ENCODE peak calls at places on chromosomes 2 and 18, in ten cellular contexts. V is dermis microvascular lymphatic vessel endothelial cell, Q is DMS153, S is naive B cell, I is Daoy, W is SW 1271, D is cardiac fibroblast, Z is ascending aorta, A is GOT3, B is WERI-Rb-1. C is an unnamed sample.

GRCh38 chr2:64606495-64607363 is 47.0 kb downstream of the SERTAD2 start:
- DNase-seq in V (peak), Q (peak), S (peak), I (peak), W (no peak), D (peak), Z (peak), A (no peak), B (peak), C (peak)

GRCh38 chr2:224122542-224122941 is 83.5 kb upstream of the SERPINE2 start:
- DNase-seq in V (peak), Q (no peak), S (no peak), I (no peak), W (no peak), D (peak), Z (no peak), A (no peak), B (no peak), C (no peak)

GRCh38 chr2:38374978-38375377 is 2.1 kb downstream of the ATL2 start:
- DNase-seq in V (peak), Q (no peak), S (no peak), I (no peak), W (no peak), D (no peak), Z (no peak), A (no peak), B (no peak), C (no peak)

GRCh38 chr2:19664651-19665050 is 237.1 kb downstream of the TTC32 start:
- DNase-seq in V (peak), Q (no peak), S (no peak), I (peak), W (no peak), D (peak), Z (no peak), A (no peak), B (no peak), C (peak)

GRCh38 chr2:25323042-25323514 is 18.6 kb downstream of the DNMT3A start:
- DNase-seq in V (no peak), Q (no peak), S (no peak), I (no peak), W (no peak), D (peak), Z (no peak), A (no peak), B (peak), C (peak)

GRCh38 chr2:119240311-119241204 is 16.9 kb downstream of the STEAP3 start:
- DNase-seq in V (peak), Q (peak), S (no peak), I (peak), W (no peak), D (peak), Z (peak), A (no peak), B (peak), C (peak)

GRCh38 chr2:132620115-132620514 is 49.9 kb downstream of the LYPD1 start:
- DNase-seq in V (no peak), Q (no peak), S (no peak), I (peak), W (no peak), D (peak), Z (no peak), A (no peak), B (no peak), C (no peak)

GRCh38 chr2:54287532-54287931 is 31.5 kb upstream of the TSPYL6 start:
- DNase-seq in V (no peak), Q (no peak), S (no peak), I (no peak), W (no peak), D (no peak), Z (no peak), A (no peak), B (no peak), C (no peak)

GRCh38 chr2:173654146-173654895 is 299.6 kb downstream of the CDCA7 start:
- DNase-seq in V (no peak), Q (peak), S (no peak), I (no peak), W (no peak), D (no peak), Z (no peak), A (no peak), B (no peak), C (no peak)

GRCh38 chr2:174729797-174730529 is 34.3 kb downstream of the CHRNA1 start:
- DNase-seq in V (peak), Q (peak), S (no peak), I (peak), W (no peak), D (peak), Z (no peak), A (no peak), B (no peak), C (peak)

GRCh38 chr2:239894276-239894675 is 130.9 kb downstream of the NDUFA10 start:
- DNase-seq in V (no peak), Q (no peak), S (no peak), I (no peak), W (no peak), D (no peak), Z (no peak), A (no peak), B (no peak), C (no peak)

GRCh38 chr2:73117441-73117840 is 4.7 kb upstream of the RAB11FIP5 start:
- DNase-seq in V (no peak), Q (no peak), S (no peak), I (no peak), W (no peak), D (peak), Z (no peak), A (no peak), B (no peak), C (no peak)

GRCh38 chr2:46365913-46366674 is 68.9 kb downstream of the EPAS1 start:
- DNase-seq in V (no peak), Q (no peak), S (no peak), I (no peak), W (no peak), D (peak), Z (no peak), A (no peak), B (peak), C (no peak)

GRCh38 chr18:47547539-47548202 is 296.2 kb upstream of the SKOR2 start:
- DNase-seq in V (no peak), Q (no peak), S (no peak), I (no peak), W (no peak), D (no peak), Z (no peak), A (no peak), B (no peak), C (no peak)

GRCh38 chr2:15751477-15751876 is 159.8 kb downstream of the DDX1 start:
- DNase-seq in V (no peak), Q (no peak), S (no peak), I (no peak), W (no peak), D (no peak), Z (no peak), A (no peak), B (no peak), C (peak)

GRCh38 chr18:78642561-78643398 is 336.8 kb upstream of the SALL3 start:
- DNase-seq in V (no peak), Q (peak), S (peak), I (no peak), W (no peak), D (no peak), Z (no peak), A (no peak), B (no peak), C (no peak)

GRCh38 chr2:189836644-189837043 is 52.4 kb downstream of the PMS1 start:
- DNase-seq in V (peak), Q (peak), S (no peak), I (peak), W (no peak), D (peak), Z (no peak), A (no peak), B (no peak), C (no peak)

GRCh38 chr2:42104621-42105020 is 56.8 kb downstream of the PKDCC start:
- DNase-seq in V (no peak), Q (no peak), S (no peak), I (no peak), W (no peak), D (no peak), Z (no peak), A (no peak), B (no peak), C (no peak)

GRCh38 chr2:95025406-95026319 is at the start of gene MAL:
- DNase-seq in V (no peak), Q (no peak), S (no peak), I (peak), W (no peak), D (peak), Z (no peak), A (no peak), B (peak), C (peak)

GRCh38 chr2:73131807-73132206 is 19.1 kb upstream of the RAB11FIP5 start:
- DNase-seq in V (no peak), Q (no peak), S (no peak), I (no peak), W (no peak), D (no peak), Z (no peak), A (no peak), B (no peak), C (no peak)

GRCh38 chr18:63266888-63267790 is 52.4 kb downstream of the BCL2 start:
- DNase-seq in V (no peak), Q (no peak), S (no peak), I (no peak), W (no peak), D (no peak), Z (no peak), A (no peak), B (no peak), C (no peak)

GRCh38 chr2:131154071-131154531 is 49.0 kb downstream of the PLEKHB2 start:
- DNase-seq in V (peak), Q (peak), S (peak), I (peak), W (no peak), D (peak), Z (no peak), A (peak), B (peak), C (peak)

GRCh38 chr2:194602750-194603149 is 1054.3 kb upstream of the SLC39A10 start:
- DNase-seq in V (no peak), Q (peak), S (no peak), I (no peak), W (no peak), D (no peak), Z (no peak), A (no peak), B (no peak), C (no peak)

GRCh38 chr2:6143812-6144211 is 451.6 kb downstream of the SOX11 start:
- DNase-seq in V (no peak), Q (no peak), S (no peak), I (no peak), W (no peak), D (no peak), Z (no peak), A (no peak), B (no peak), C (no peak)

GRCh38 chr2:143629344-143629743 is 500.1 kb downstream of the ARHGAP15 start:
- DNase-seq in V (no peak), Q (no peak), S (no peak), I (peak), W (no peak), D (no peak), Z (no peak), A (no peak), B (no peak), C (no peak)

GRCh38 chr2:10817413-10817812 is 4.8 kb upstream of the PDIA6 start:
- DNase-seq in V (no peak), Q (no peak), S (no peak), I (no peak), W (no peak), D (no peak), Z (no peak), A (no peak), B (no peak), C (peak)

GRCh38 chr2:150169230-150169629 is 318.2 kb downstream of the RND3 start:
- DNase-seq in V (peak), Q (no peak), S (no peak), I (peak), W (no peak), D (peak), Z (no peak), A (no peak), B (no peak), C (no peak)

GRCh38 chr18:32366586-32367538 is 103.8 kb downstream of the GAREM1 start:
- DNase-seq in V (no peak), Q (no peak), S (no peak), I (peak), W (no peak), D (peak), Z (no peak), A (no peak), B (no peak), C (no peak)

GRCh38 chr2:86027196-86027912 is 78.3 kb downstream of the POLR1A start:
- DNase-seq in V (no peak), Q (no peak), S (no peak), I (no peak), W (no peak), D (no peak), Z (no peak), A (no peak), B (no peak), C (no peak)

GRCh38 chr2:43020990-43021677 is 205.3 kb downstream of the ZFP36L2 start:
- DNase-seq in V (no peak), Q (no peak), S (no peak), I (no peak), W (no peak), D (no peak), Z (no peak), A (no peak), B (no peak), C (no peak)

GRCh38 chr2:128318776-128319456 is at the start of gene HS6ST1:
- DNase-seq in V (peak), Q (peak), S (peak), I (peak), W (peak), D (peak), Z (peak), A (peak), B (peak), C (peak)